ENCODE peak calls at places on chromosomes 4 and X, in seven cellular contexts. G is HCT116, Y is HepG2, P is K562, N is GM12878, V is H1, H is SK-N-SH. W is an unnamed sample.

GRCh38 chrX:1592863-1593201 is 1.4 kb downstream of the AKAP17A start:
- DNase-seq in H (peak; percentile 44), N (no peak), P (no peak), Y (no peak), V (no peak), G (no peak), W (no peak)

GRCh38 chrX:16826207-16826606 is 39.9 kb downstream of the TXLNG start:
- DNase-seq in P (peak; percentile 21), V (no peak), G (no peak), N (no peak), H (peak; percentile 44), Y (peak; percentile 78), W (no peak)

GRCh38 chr4:139524062-139524631 is 31.9 kb downstream of the SETD7 start:
- DNase-seq in Y (no peak), H (no peak), V (no peak), G (no peak), P (no peak), N (no peak), W (peak; percentile 15)

GRCh38 chr4:54542540-54543041 is 115.2 kb upstream of the KIT start:
- DNase-seq in Y (no peak), N (no peak), G (no peak), P (peak; percentile 82), H (no peak), V (no peak), W (no peak)

GRCh38 chr4:24472514-24473308 is 111.6 kb downstream of the DHX15 start:
- DNase-seq in P (peak; percentile 77), V (peak; percentile 63), Y (peak; percentile 50), N (no peak), G (peak; percentile 50), H (peak; percentile 91), W (peak; percentile 87)

GRCh38 chr4:6232836-6233785 is 32.8 kb upstream of the JAKMIP1 start:
- DNase-seq in G (no peak), P (no peak), N (no peak), H (no peak), V (no peak), Y (no peak), W (no peak)

GRCh38 chr4:145075742-145076472 is 22.1 kb downstream of the ANAPC10 start:
- DNase-seq in Y (no peak), P (no peak), V (no peak), H (no peak), N (no peak), G (no peak), W (no peak)

GRCh38 chrX:30935985-30936384 is 46.9 kb upstream of the TAB3 start:
- DNase-seq in P (peak; percentile 14), H (peak; percentile 27), V (no peak), Y (peak; percentile 45), G (peak; percentile 10), N (no peak), W (peak; percentile 61)

GRCh38 chr4:152265149-152265621 is 270.7 kb downstream of the FBXW7 start:
- DNase-seq in P (no peak), G (no peak), H (no peak), N (no peak), V (no peak), Y (peak; percentile 21), W (no peak)

GRCh38 chr4:21780158-21780557 is 168.4 kb downstream of the KCNIP4 start:
- DNase-seq in H (no peak), G (no peak), P (no peak), N (no peak), Y (no peak), V (no peak), W (no peak)

DNA sequence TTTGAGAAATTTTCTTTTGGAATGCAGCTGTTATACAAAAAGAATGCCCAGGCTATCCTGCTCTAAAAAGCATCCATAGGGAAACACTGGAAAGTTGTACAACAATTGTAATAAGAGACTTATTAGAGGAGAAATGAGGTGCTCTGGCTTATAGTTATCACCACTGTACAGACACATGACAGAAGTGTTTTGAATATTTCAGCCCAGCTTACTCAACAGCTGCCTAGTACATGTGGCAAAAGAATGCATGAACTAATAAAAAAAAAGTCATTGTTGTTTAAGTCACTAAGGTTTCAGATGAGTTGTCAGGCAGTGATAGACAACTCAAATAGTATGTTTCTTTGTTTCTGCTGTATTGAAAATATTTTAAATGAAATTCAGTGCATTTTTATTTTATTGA is 307.7 kb downstream of the GPM6A start:
- DNase-seq in H (no peak), V (no peak), G (no peak), P (no peak), Y (no peak), N (no peak), W (no peak)
- TF ChIP-seq JUND in H (no peak), V (no peak), G (no peak), P (no peak), Y (no peak), N (no peak), W (no peak)

GRCh38 chr4:180900781-180901180 is 1342.4 kb upstream of the TENM3 start:
- DNase-seq in G (no peak), H (no peak), N (no peak), P (no peak), Y (no peak), V (no peak), W (no peak)

DNA sequence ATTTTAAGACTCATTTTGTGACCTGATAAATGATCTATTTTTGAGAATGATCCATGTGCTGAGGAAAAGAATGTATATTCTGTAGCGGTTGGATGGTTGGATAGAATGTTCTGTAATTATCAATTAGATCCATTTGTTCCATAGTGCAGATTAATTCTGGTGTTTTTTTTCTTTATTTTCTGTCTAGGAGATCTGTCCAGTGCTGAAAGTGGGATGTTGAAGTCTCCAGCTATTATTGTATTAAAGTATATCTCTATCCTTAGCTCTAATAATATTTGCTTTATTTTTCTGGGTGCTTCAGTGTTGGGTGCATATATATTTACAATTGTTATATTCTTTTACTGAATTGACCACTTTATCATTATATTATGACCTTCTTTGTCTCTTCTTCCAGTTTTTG is 1344.9 kb upstream of the TENM3 start:
- DNase-seq in Y (no peak), N (no peak), H (no peak), V (no peak), G (no peak), P (no peak), W (no peak)
- TF ChIP-seq JUND in Y (no peak), N (no peak), H (no peak), V (no peak), G (no peak), P (no peak), W (no peak)

GRCh38 chr4:61505773-61506640 is 305.9 kb downstream of the ADGRL3 start:
- DNase-seq in V (no peak), N (no peak), Y (no peak), P (no peak), G (no peak), H (no peak), W (no peak)
- TF ChIP-seq JUND in V (no peak), N (no peak), Y (no peak), P (no peak), G (no peak), H (no peak), W (no peak)

GRCh38 chrX:153416781-153417180 is 5.5 kb downstream of the ZFP92 start:
- DNase-seq in V (no peak), G (no peak), N (no peak), P (peak; percentile 24), H (no peak), Y (no peak), W (no peak)
- TF ChIP-seq JUND in V (no peak), G (no peak), N (no peak), P (no peak), H (no peak), Y (no peak), W (no peak)

W was measured in T47D.